ENCODE peak calls at places on chromosomes 2 and 18, in four cellular contexts. K is HCT116, G is GM23338, Y is Karpas-422. U is an unnamed sample.

GRCh38 chr18:70280007-70280925 is 8.6 kb upstream of the SOCS6 start:
- DNase-seq in G (no peak), K (peak; percentile 88), Y (no peak), U (peak; percentile 40)

GRCh38 chr2:234462218-234462992 is 34.5 kb downstream of the ARL4C start:
- DNase-seq in G (no peak), Y (no peak), K (no peak), U (no peak)

GRCh38 chr2:174492963-174493431 is 6.2 kb upstream of the GPR155 start:
- DNase-seq in Y (peak; percentile 51), K (no peak), G (no peak), U (no peak)

GRCh38 chr2:30714811-30715709 is 92.2 kb downstream of the CAPN13 start:
- DNase-seq in Y (no peak), K (no peak), G (peak; percentile 34), U (peak; percentile 29)

GRCh38 chr2:46315103-46315890 is 18.1 kb downstream of the EPAS1 start:
- DNase-seq in K (peak; percentile 52), G (no peak), Y (no peak), U (peak; percentile 100)

GRCh38 chr2:25347205-25347815 is 5.6 kb upstream of the DNMT3A start:
- DNase-seq in K (peak; percentile 32), Y (no peak), G (no peak), U (peak; percentile 57)

GRCh38 chr2:179186126-179186525 is 78.5 kb downstream of the SESTD1 start:
- DNase-seq in K (no peak), G (no peak), Y (no peak), U (peak; percentile 7)

GRCh38 chr2:85675427-85675826 is 7.4 kb upstream of the SFTPB start:
- DNase-seq in K (no peak), Y (no peak), G (no peak), U (no peak)

GRCh38 chr18:49023938-49024341 is 73.2 kb upstream of the SMAD7 start:
- DNase-seq in K (no peak), G (no peak), Y (no peak), U (no peak)

GRCh38 chr2:161952722-161953322 is 121.2 kb downstream of the DPP4 start:
- DNase-seq in Y (no peak), G (no peak), K (no peak), U (no peak)
- H3K9me2 ChIP-seq in Y (no peaks in the 10 kb centered on the region), G (no peaks in the 10 kb centered on the region), K (no peaks in the 10 kb centered on the region), U (no peaks in the 10 kb centered on the region)

DNA sequence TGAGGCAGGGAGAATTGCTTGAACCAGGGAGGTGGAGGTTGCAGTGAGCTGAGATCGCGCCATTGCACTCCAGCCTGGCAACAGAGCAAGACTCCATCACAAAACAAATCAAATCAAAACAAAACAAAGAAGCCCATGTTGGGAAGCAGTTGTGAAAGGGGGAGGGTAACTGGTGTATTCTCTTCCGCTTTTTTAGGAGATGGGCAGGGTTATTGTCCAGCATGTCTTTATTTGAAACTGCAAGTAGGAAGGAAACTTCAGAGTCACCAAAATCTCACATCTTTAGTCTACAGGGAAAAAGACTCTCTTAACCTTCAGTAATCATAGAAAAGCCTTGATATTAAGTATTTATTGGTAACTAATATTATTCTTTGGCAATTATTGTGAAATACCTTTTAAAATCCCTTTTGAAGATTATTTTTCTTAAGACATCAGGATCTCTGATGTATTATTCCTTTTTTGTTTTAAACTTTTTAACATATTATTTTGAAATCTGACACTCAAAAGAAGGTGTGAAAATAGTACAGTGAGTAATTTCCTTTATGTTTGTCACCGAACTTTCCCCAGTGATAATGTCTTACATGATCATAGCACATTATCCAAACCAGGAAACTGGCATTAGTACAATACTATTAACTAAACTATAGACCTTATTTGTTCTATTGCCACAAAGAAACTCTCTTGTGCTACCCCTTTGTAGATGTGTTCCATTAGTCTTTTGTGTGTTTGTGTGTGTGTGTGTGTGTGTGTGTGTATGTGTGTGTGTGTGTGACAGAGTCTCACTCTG is 84.3 kb upstream of the LTBP1 start:
- DNase-seq in K (no peak), Y (no peak), G (no peak), U (peak; percentile 7)
- H3K27ac ChIP-seq in K (no peak overlapping the region), Y (no peak overlapping the region), G (no peak overlapping the region), U (no peak overlapping the region)

GRCh38 chr2:237707859-237708398 is 80.5 kb downstream of the LRRFIP1 start:
- DNase-seq in G (peak; percentile 2), Y (no peak), K (no peak), U (no peak)
- H3K9me2 ChIP-seq in G (no peaks in the 10 kb centered on the region), Y (no peaks in the 10 kb centered on the region), K (no peaks in the 10 kb centered on the region), U (no peaks in the 10 kb centered on the region)

GRCh38 chr2:201271917-201272316 is 11.6 kb downstream of the CASP8 start:
- DNase-seq in K (no peak), Y (no peak), G (no peak), U (no peak)
- H3K27ac ChIP-seq in K (no peak overlapping the region), Y (no peak overlapping the region), G (no peak overlapping the region), U (no peak overlapping the region)

GRCh38 chr2:215654177-215654850 is 218.4 kb upstream of the FN1 start:
- DNase-seq in G (no peak), Y (no peak), K (no peak), U (peak; percentile 92)

GRCh38 chr2:215653344-215654015 is 217.6 kb upstream of the FN1 start:
- DNase-seq in K (no peak), Y (no peak), G (no peak), U (peak; percentile 83)

GRCh38 chr2:215651412-215651811 is 215.5 kb upstream of the FN1 start:
- DNase-seq in Y (no peak), G (no peak), K (no peak), U (no peak)

GRCh38 chr2:215657844-215658243 is 222.0 kb upstream of the FN1 start:
- DNase-seq in K (no peak), Y (no peak), G (no peak), U (peak; percentile 97)

DNA sequence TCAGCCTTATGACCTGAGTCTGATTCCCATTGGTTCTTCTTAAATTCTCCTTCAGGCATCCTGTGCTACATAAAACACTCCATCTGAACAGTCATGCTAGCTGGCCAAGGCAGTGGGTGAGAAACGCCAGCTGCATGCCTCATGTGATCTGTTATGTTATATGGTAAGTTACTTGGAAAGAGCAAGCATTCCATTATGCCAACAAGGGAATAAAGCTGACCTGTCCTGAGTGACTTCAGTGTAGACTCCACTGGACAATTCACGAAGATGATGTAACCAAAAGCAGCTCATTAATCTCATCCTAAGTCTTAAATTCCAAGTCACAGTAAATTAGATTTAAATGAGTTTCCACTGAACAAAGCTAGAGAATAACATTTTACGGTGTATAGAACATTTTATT is 216.6 kb upstream of the FN1 start:
- DNase-seq in G (no peak), Y (no peak), K (no peak), U (peak; percentile 85)
- H3K9me2 ChIP-seq in G (peaks cover 13% of the 10 kb centered on the region), Y (no peaks in the 10 kb centered on the region), K (no peaks in the 10 kb centered on the region), U (no peaks in the 10 kb centered on the region)

U was measured in GM23248.